ENCODE peak calls at places on chromosome 20, in four cellular contexts. E is PC-3; P is cardiac muscle cell; C is CD4-positive, alpha-beta T cell. M is an unnamed sample.

GRCh38 chr20:35008411-35009342 is 53.0 kb downstream of the MYH7B start:
- DNase-seq in P (no peak), C (no peak), E (no peak), M (no peak)

GRCh38 chr20:31593221-31594001 is 11.7 kb upstream of the ID1 start:
- DNase-seq in E (peak; percentile 99), P (peak; percentile 72), C (no peak), M (no peak)

GRCh38 chr20:63858393-63859165 is 2.7 kb upstream of the ABHD16B start:
- DNase-seq in E (no peak), P (peak; percentile 79), C (no peak), M (no peak)

GRCh38 chr20:46230811-46231282 is 77.5 kb downstream of the CDH22 start:
- DNase-seq in E (peak; percentile 52), P (peak; percentile 68), C (no peak), M (no peak)

GRCh38 chr20:47500554-47500953 is 1.1 kb upstream of the NCOA3 start:
- DNase-seq in C (no peak), P (no peak), E (no peak), M (no peak)

GRCh38 chr20:62601172-62601571 is 41.1 kb upstream of the SLCO4A1 start:
- DNase-seq in C (no peak), P (no peak), E (no peak), M (no peak)

GRCh38 chr20:47338131-47338628 is 18.3 kb downstream of the ZMYND8 start:
- DNase-seq in P (no peak), E (no peak), C (no peak), M (no peak)

GRCh38 chr20:52552181-52552872 is 360.7 kb upstream of the ZFP64 start:
- DNase-seq in P (peak; percentile 16), C (no peak), E (peak; percentile 70), M (no peak)

GRCh38 chr20:21166801-21167200 is 40.9 kb downstream of the KIZ start:
- DNase-seq in E (no peak), C (no peak), P (no peak), M (no peak)
- TF ChIP-seq CTCF in E (no peak), C (no peak), P (no peak), M (no peak)

GRCh38 chr20:59644371-59644939 is 40.1 kb downstream of the PHACTR3 start:
- DNase-seq in P (no peak), C (no peak), E (no peak), M (no peak)

GRCh38 chr20:59646487-59646886 is 42.1 kb downstream of the PHACTR3 start:
- DNase-seq in P (no peak), E (no peak), C (no peak), M (no peak)

GRCh38 chr20:59647271-59647670 is 42.9 kb downstream of the PHACTR3 start:
- DNase-seq in P (no peak), E (no peak), C (no peak), M (no peak)

GRCh38 chr20:59645316-59645715 is 41.0 kb downstream of the PHACTR3 start:
- DNase-seq in C (no peak), E (no peak), P (no peak), M (no peak)

DNA sequence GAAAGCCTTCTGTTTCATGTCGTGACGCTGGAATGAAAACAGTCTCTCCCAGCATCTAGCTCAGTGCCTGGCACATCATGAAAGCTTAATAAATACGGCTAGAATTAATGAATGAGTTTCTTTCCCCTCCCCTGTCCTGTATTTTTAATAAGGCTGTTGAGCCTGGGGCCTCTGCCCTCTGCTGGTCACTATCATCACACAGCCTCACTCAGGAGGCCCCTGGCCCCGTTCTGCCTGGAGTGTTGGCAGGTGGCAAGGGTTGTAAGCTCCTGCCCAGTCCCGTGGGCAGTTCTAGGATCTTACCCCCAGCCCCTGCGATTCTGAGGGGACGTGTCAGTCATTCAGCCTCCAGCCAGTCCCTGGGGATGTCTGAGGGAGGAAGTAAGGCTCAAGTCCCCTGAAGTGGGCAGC is 41.4 kb downstream of the PHACTR3 start:
- DNase-seq in P (no peak), E (peak; percentile 8), C (no peak), M (no peak)
- TF ChIP-seq CTCF in P (no peak), E (peak; percentile 48), C (no peak), M (no peak)

DNA sequence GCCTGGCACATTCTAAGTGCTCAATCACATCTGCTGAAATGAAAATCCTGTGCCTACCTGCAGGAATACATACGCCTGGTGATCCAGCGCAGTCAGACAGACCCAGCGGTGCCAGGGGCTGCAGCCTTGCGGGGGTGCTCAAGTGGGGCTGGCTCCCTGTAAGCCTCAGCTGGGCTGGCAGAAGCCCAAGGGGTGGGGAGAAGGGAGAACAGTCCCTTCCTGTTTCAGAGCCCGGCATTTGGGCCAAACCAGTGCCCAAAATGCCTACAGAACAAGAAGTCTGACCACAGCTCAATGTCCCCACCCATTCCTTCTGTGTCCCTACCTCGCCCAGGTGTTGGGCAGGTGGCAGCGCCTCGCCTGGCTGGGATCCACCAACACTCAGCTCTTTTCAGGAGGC is 22.6 kb downstream of the KCNK15 start:
- DNase-seq in E (no peak), C (no peak), P (no peak), M (no peak)
- TF ChIP-seq CTCF in E (no peak), C (no peak), P (no peak), M (no peak)

GRCh38 chr20:682123-682522 is 6.5 kb upstream of the SCRT2 start:
- DNase-seq in P (no peak), E (no peak), C (no peak), M (no peak)
- TF ChIP-seq CTCF in P (no peak), E (no peak), C (no peak), M (no peak)

DNA sequence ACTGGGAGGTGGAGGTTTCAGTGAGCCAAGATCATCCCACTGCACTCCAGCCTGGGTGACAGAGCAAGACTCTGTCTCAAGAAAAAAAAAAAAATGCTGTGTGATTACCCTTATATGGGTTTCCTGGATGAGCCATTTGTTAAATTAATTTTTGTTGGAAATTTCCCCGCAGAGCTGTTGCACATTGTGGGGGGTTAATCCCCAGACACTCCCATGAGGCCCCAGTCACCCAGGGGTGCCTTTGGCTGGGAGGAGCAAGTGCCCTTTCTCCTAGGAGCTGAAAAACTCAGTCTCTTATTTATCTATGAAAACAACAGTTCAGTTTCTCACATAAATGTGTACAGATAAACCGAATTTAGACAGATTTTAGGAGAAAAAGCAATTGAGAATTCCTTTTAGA is 4.7 kb upstream of the DEFB132 start:
- DNase-seq in E (no peak), P (no peak), C (no peak), M (no peak)
- TF ChIP-seq CTCF in E (no peak), P (no peak), C (no peak), M (no peak)

GRCh38 chr20:37275125-37275524 is 13.5 kb upstream of the GHRH start:
- DNase-seq in E (no peak), P (no peak), C (no peak), M (no peak)

GRCh38 chr20:37277253-37277593 is 12.2 kb upstream of the MANBAL start:
- DNase-seq in P (no peak), C (no peak), E (no peak), M (no peak)

GRCh38 chr20:37273988-37274387 is 12.4 kb upstream of the GHRH start:
- DNase-seq in E (no peak), P (no peak), C (no peak), M (no peak)

GRCh38 chr20:37278966-37279590 is 10.4 kb upstream of the MANBAL start:
- DNase-seq in E (no peak), C (no peak), P (no peak), M (no peak)

DNA sequence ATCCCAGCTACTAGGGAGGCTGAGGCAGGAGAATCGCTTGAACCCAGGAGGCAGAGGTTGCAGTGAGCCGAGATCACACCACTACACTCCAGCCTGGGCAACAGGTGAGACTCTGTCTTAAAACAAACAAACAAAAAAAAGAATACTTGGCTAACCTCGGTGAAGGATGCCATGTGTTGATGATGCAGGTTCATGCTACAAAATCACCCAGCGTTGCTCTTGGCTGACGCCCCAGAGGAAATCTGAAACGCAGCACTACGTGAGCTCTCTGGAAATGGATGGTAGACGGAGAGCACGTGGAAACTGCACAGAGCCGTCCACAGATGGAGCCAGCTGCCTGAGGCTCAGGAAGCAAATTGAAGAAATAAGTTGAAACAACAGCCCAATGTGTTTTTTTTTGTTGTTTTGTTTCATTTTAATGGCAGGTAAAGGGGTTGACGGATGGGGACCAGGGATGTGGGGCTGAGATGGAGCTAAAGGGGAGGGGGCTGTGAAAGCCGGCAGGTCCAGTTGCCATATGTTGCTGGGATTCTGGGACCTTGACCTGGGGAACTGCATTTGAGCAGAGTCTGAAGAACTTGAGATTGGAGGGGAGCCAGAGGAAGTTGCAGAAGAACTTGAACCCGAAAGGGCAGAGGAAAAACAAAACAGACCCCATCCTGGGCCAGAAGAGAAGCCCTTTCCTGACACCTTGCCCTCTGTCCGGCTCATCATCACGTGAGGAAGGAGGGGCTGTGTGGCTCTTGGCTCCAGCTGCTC is 12.8 kb upstream of the MANBAL start:
- DNase-seq in P (peak; percentile 87), E (peak; percentile 28), C (no peak), M (no peak)
- TF ChIP-seq CTCF in P (peak; percentile 44), E (peak; percentile 45), C (no peak), M (no peak)

GRCh38 chr20:4916991-4917881 is 84.1 kb downstream of the SLC23A2 start:
- DNase-seq in C (no peak), E (peak; percentile 23), P (peak; percentile 16), M (no peak)
- TF ChIP-seq CTCF in C (no peak), E (no peak), P (no peak), M (no peak)